ENCODE peak calls at places on chromosomes 6 and 20, in six cellular contexts. X, V, C, Z, N and I are unnamed samples.

GRCh38 chr20:4989570-4989969 is 11.7 kb downstream of the SLC23A2 start:
- DNase-seq in C (no peak), Z (no peak), X (no peak), V (no peak), N (peak; percentile 19), I (no peak)

GRCh38 chr20:57387463-57387862 is 3.7 kb upstream of the RBM38 start:
- DNase-seq in Z (no peak), V (no peak), X (no peak), N (no peak), C (no peak), I (no peak)

GRCh38 chr6:142543576-142543975 is 241.8 kb downstream of the ADGRG6 start:
- DNase-seq in X (no peak), N (no peak), Z (no peak), C (no peak), V (no peak), I (no peak)

GRCh38 chr6:164753517-164753916 is 555.9 kb downstream of the C6orf118 start:
- DNase-seq in X (no peak), V (peak; percentile 13), Z (no peak), C (no peak), N (no peak), I (no peak)

GRCh38 chr6:36463686-36464085 is 20.9 kb downstream of the KCTD20 start:
- DNase-seq in N (no peak), C (no peak), Z (no peak), X (no peak), V (no peak), I (no peak)

GRCh38 chr6:168905451-168906090 is 348.1 kb downstream of the THBS2 start:
- DNase-seq in X (no peak), Z (no peak), C (no peak), V (no peak), N (no peak), I (no peak)

GRCh38 chr6:114648847-114649246 is 306.0 kb upstream of the HS3ST5 start:
- DNase-seq in C (no peak), X (no peak), Z (no peak), V (no peak), N (no peak), I (no peak)

GRCh38 chr6:16524380-16524707 is 236.9 kb downstream of the ATXN1 start:
- DNase-seq in Z (no peak), C (no peak), N (no peak), X (no peak), V (no peak), I (no peak)

GRCh38 chr6:152146385-152146784 is 338.9 kb downstream of the ESR1 start:
- DNase-seq in X (no peak), Z (no peak), V (no peak), C (no peak), N (no peak), I (no peak)

GRCh38 chr6:136963259-136963658 is 41.2 kb downstream of the SLC35D3 start:
- DNase-seq in N (no peak), C (no peak), X (no peak), Z (no peak), V (no peak), I (no peak)

GRCh38 chr20:4225778-4226177 is 210.4 kb upstream of the RNF24 start:
- DNase-seq in C (no peak), Z (no peak), N (no peak), V (no peak), X (peak; percentile 43), I (no peak)

GRCh38 chr6:87664943-87665342 is 37.1 kb downstream of the AKIRIN2 start:
- DNase-seq in C (no peak), V (no peak), X (no peak), N (no peak), Z (no peak), I (no peak)

GRCh38 chr6:120214097-120214496 is 864.5 kb upstream of the MAN1A1 start:
- DNase-seq in X (no peak), N (no peak), C (no peak), V (no peak), Z (no peak), I (no peak)

GRCh38 chr20:9141070-9141469 is 72.2 kb downstream of the PLCB4 start:
- DNase-seq in Z (no peak), C (no peak), X (no peak), V (no peak), N (no peak), I (no peak)

GRCh38 chr20:32456869-32457421 is 98.8 kb downstream of the ASXL1 start:
- DNase-seq in V (no peak), N (no peak), Z (no peak), X (no peak), C (peak; percentile 93), I (peak; percentile 97)

GRCh38 chr20:49575551-49576060 is 7.7 kb upstream of the PTGIS start:
- DNase-seq in X (no peak), Z (no peak), V (no peak), C (no peak), N (no peak), I (no peak)

GRCh38 chr6:48144024-48144423 is 33.0 kb upstream of the PTCHD4 start:
- DNase-seq in V (no peak), X (no peak), N (no peak), Z (no peak), C (no peak), I (no peak)

GRCh38 chr20:34016736-34017135 is 23.0 kb downstream of the RALY start:
- DNase-seq in N (no peak), Z (no peak), X (no peak), C (no peak), V (no peak), I (no peak)

GRCh38 chr6:41429506-41430504 is 94.4 kb downstream of the NCR2 start:
- DNase-seq in Z (no peak), X (no peak), V (no peak), N (no peak), C (no peak), I (no peak)
- H2AFZ ChIP-seq in Z (no peak overlapping the region), X (no peak overlapping the region), V (no peak overlapping the region), N (no peak overlapping the region), C (no peak overlapping the region), I (no peak overlapping the region)

GRCh38 chr6:160911949-160912348 is 79.6 kb upstream of the MAP3K4 start:
- DNase-seq in V (no peak), Z (no peak), X (no peak), N (no peak), C (no peak), I (no peak)
- TF ChIP-seq SIN3A in V (no peak), Z (no peak), X (no peak), N (no peak), C (no peak), I (no peak)

DNA sequence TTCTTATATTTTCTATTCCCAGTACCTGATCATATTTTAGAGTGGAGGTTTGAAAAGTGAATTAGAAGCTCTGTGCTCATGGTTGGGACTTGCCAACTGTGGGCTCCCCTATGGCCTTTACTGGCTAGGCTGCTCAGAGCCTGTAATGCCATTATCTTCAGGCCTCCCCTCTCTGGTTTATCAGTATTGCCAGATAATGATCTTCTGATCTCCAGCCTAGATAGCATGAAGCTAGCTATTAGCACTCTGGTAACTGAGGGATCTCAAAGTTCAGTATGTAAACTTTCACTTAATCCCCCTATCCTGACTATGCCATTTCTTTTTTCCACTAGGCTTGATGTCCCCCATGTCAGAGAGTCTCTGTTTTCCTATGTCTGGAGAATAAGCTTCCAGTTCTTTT is 393.7 kb upstream of the CITED2 start:
- DNase-seq in V (no peak), X (no peak), Z (no peak), N (no peak), C (no peak), I (no peak)
- H2AFZ ChIP-seq in V (no peak overlapping the region), X (no peak overlapping the region), Z (no peak overlapping the region), N (no peak overlapping the region), C (no peak overlapping the region), I (no peak overlapping the region)

GRCh38 chr6:147204060-147204785 is at the start of gene STXBP5:
- DNase-seq in V (no peak), X (peak; percentile 22), Z (peak; percentile 37), N (no peak), C (peak; percentile 63), I (peak; percentile 66)
- TF ChIP-seq SIN3A in V (no peak), X (no peak), Z (no peak), N (no peak), C (peak; percentile 27), I (no peak)

GRCh38 chr6:158219229-158219628 is 51.1 kb downstream of the GTF2H5 start:
- DNase-seq in V (no peak), X (no peak), C (no peak), N (no peak), Z (no peak), I (no peak)
- H2AFZ ChIP-seq in V (no peak overlapping the region), X (no peak overlapping the region), C (no peak overlapping the region), N (no peak overlapping the region), Z (no peak overlapping the region), I (no peak overlapping the region)